ENCODE peak calls at places on chromosomes 4 and X, in seven cellular contexts. Y, N, K, S, I, C and O are unnamed samples.

GRCh38 chr4:130361616-130362015 is 1265.7 kb downstream of the C4orf33 start:
- DNase-seq in S (no peak), N (no peak), K (no peak), Y (no peak), C (no peak), I (no peak), O (no peak)

GRCh38 chrX:78595901-78596502 is 63.1 kb downstream of the RTL3 start:
- DNase-seq in N (peak; percentile 42), I (peak; percentile 16), S (peak; percentile 64), Y (no peak), C (peak; percentile 8), K (no peak), O (peak; percentile 9)

GRCh38 chrX:139890991-139891700 is 41.7 kb downstream of the ATP11C start:
- DNase-seq in I (no peak), S (no peak), K (no peak), C (peak; percentile 83), N (no peak), Y (no peak), O (peak; percentile 69)

GRCh38 chr4:153432971-153433752 is 33.0 kb upstream of the TMEM131L start:
- DNase-seq in C (peak; percentile 91), S (peak; percentile 38), I (peak; percentile 95), N (peak; percentile 80), Y (peak; percentile 58), K (peak; percentile 77), O (peak; percentile 89)

GRCh38 chr4:6697096-6697495 is 3.4 kb downstream of the S100P start:
- DNase-seq in K (no peak), Y (no peak), N (no peak), I (no peak), S (no peak), C (no peak), O (no peak)

GRCh38 chr4:39913466-39913865 is 64.2 kb downstream of the PDS5A start:
- DNase-seq in N (no peak), Y (no peak), S (no peak), C (no peak), K (no peak), I (no peak), O (no peak)

GRCh38 chr4:15654556-15655222 is 468 bp downstream of the FBXL5 start:
- DNase-seq in N (peak; percentile 64), Y (peak; percentile 74), K (no peak), C (peak; percentile 30), I (peak; percentile 15), S (peak; percentile 86), O (peak; percentile 61)

GRCh38 chr4:13162886-13163285 is 321.3 kb downstream of the RAB28 start:
- DNase-seq in N (peak; percentile 21), K (no peak), Y (no peak), C (peak; percentile 38), S (no peak), I (no peak), O (no peak)

GRCh38 chrX:100373673-100374072 is 36.4 kb downstream of the PCDH19 start:
- DNase-seq in S (no peak), N (no peak), I (no peak), C (no peak), K (no peak), Y (no peak), O (no peak)

GRCh38 chr4:101304916-101305315 is 42.4 kb downstream of the PPP3CA start:
- DNase-seq in K (no peak), Y (no peak), C (peak; percentile 9), N (peak; percentile 34), I (no peak), S (peak; percentile 31), O (peak; percentile 20)

GRCh38 chr4:89640620-89641366 is 196.2 kb downstream of the SNCA start:
- DNase-seq in N (peak; percentile 96), K (peak; percentile 68), Y (peak; percentile 87), C (peak; percentile 10), S (peak; percentile 96), I (peak; percentile 39), O (peak; percentile 82)

GRCh38 chrX:63275127-63275526 is 76.0 kb downstream of the SPIN4 start:
- DNase-seq in K (peak; percentile 8), I (peak; percentile 38), C (peak; percentile 58), S (peak; percentile 22), N (peak; percentile 47), Y (peak; percentile 13), O (peak; percentile 52)

GRCh38 chr4:33850503-33850902 is 2393.8 kb downstream of the ARAP2 start:
- DNase-seq in S (no peak), I (no peak), N (no peak), Y (no peak), C (no peak), K (no peak), O (no peak)

GRCh38 chr4:39526810-39527295 is 386 bp downstream of the UGDH start:
- DNase-seq in C (peak; percentile 3), I (peak; percentile 9), K (no peak), Y (no peak), N (peak; percentile 77), S (peak; percentile 29), O (no peak)

GRCh38 chr4:48243897-48244296 is 25.7 kb downstream of the TEC start:
- DNase-seq in N (no peak), Y (no peak), K (no peak), C (no peak), S (no peak), I (no peak), O (no peak)

GRCh38 chr4:63717384-63717783 is 691.9 kb downstream of the TECRL start:
- DNase-seq in K (no peak), S (peak; percentile 41), N (peak; percentile 46), Y (peak; percentile 40), C (peak; percentile 82), I (peak; percentile 35), O (peak; percentile 1)

GRCh38 chr4:168440442-168441264 is 39.6 kb downstream of the DDX60L start:
- DNase-seq in K (peak; percentile 80), C (peak; percentile 71), N (no peak), Y (peak; percentile 51), I (no peak), S (no peak), O (peak; percentile 61)

GRCh38 chrX:71616672-71617529 is 1.4 kb downstream of the CXCR3 start:
- DNase-seq in K (no peak), C (no peak), N (peak; percentile 8), I (no peak), S (no peak), Y (no peak), O (no peak)

GRCh38 chr4:15451866-15452765 is 17.6 kb upstream of the CC2D2A start:
- DNase-seq in S (peak; percentile 23), I (no peak), C (peak; percentile 69), K (no peak), Y (peak; percentile 28), N (no peak), O (peak; percentile 94)

GRCh38 chrX:132505116-132505515 is 16.3 kb upstream of the MBNL3 start:
- DNase-seq in S (no peak), Y (peak; percentile 11), K (no peak), C (no peak), N (no peak), I (no peak), O (peak; percentile 36)

GRCh38 chrX:134459683-134460004 is 321 bp upstream of the HPRT1 start:
- DNase-seq in K (no peak), N (no peak), S (no peak), Y (no peak), I (no peak), C (no peak), O (no peak)

DNA sequence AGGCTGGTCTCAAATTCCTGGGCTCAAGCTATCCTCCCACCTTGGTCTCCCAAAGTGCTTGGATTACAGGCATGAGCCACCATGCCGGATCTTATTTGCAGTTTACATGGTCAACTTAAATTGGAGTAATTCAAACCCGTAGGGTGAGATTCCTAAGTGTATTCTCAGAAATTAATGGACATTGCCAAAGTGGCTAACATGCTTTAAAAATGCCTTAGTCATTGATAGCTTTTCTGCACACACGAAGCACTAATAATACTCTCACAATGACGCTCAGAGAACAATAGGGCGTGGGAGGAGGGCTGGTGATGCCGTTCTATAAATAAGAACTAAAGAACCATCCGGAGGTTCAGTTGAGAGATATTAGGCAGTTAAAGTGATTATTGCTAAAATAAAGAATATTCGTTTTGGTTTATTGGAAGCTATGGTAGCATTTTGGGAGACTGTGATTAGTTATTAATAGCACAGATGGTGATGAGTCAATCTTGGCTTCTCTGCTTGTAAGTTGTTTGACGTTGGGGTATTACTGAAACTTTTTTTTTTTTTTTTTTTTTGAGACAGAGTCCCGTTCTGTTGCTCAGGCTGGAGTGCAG is 79.1 kb downstream of the TRAPPC11 start:
- DNase-seq in Y (no peak), I (no peak), S (no peak), N (no peak), C (peak; percentile 94), K (no peak), O (peak; percentile 90)
- H3K4me2 ChIP-seq in Y (no peak overlapping the region), I (no peak overlapping the region), S (no peak overlapping the region), N (no peak overlapping the region), C (peak overlapping the region; percentile 59), K (peak overlapping the region; percentile 32), O (peak overlapping the region; percentile 57)

GRCh38 chr4:151409470-151410313 is 716 bp downstream of the FHIP1A start:
- DNase-seq in C (peak; percentile 52), S (peak; percentile 68), N (peak; percentile 74), I (no peak), K (peak; percentile 3), Y (peak; percentile 59), O (no peak)
- TF ChIP-seq EZH2 in C (no peak), S (no peak), N (no peak), I (no peak), K (no peak), Y (no peak), O (no peak)

DNA sequence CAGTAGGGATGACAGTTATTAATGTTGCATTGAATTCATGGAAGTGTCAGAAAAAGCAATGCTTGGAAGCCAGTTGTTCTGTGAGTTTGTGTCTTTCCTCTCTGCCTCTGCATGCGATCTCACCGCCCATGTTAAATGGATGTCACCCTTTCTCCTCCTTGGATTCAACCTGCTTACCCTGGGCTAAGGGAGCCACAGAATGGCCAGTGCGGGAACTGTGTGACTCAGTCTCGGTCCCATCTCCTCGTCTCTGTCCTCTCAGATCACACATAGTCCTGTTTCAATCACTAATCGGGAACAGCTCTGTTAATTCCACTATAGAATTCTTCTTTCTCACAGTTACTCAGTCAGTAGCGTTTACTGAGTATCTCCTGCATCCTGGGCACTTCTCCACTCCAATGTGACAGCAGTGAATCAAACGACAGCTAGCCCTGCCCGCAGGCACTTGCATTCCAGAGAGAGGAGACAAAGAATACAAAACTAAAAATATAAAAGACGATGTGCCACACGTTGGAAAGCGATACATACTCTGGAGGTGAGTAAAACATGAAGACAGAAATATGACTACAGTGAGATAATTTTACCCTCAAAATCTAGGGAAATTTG is 53.6 kb upstream of the TLR3 start:
- DNase-seq in K (no peak), N (no peak), S (peak; percentile 38), C (peak; percentile 7), Y (no peak), I (no peak), O (no peak)
- TF ChIP-seq EZH2phosphoT487 in K (no peak), N (no peak), S (no peak), C (no peak), Y (no peak), I (no peak), O (no peak)

DNA sequence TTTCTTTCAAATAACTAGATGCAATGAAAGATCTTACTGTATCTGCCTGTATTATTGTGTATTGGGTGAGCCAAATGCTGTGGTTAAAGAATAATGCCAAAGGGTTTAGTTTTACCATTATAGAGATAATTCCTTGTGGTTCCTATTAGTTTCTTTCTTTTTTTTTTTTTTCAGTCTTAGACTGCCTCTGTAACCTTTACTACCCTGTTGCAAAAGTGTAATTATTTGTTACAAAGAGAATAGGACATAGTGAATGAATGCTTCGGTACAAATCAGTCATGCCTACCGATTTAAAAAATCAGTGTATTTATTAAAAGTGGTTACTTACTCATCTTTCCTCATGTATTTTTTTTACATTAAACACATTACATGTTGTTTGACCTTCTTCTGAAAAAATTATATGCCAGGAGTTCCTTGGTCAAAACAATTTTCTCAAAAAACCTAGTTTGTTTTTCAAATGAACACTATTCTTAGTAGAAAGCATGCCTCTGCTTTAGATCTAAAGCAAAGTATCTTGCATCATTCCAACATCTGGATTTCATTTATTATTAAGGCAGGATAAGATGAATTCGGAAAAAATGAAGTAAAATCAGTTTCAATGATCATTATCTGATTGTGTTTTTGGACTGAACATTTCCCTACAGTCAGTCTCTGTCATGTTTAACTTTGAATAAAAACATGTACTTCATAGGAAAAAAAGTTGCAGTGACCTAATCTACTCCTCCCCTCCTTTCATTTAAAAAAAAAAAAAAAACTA is 21.2 kb upstream of the SYNPO2 start:
- DNase-seq in I (no peak), C (no peak), S (no peak), K (no peak), Y (no peak), N (no peak), O (peak; percentile 69)
- H3K4me2 ChIP-seq in I (no peak overlapping the region), C (no peak overlapping the region), S (no peak overlapping the region), K (no peak overlapping the region), Y (no peak overlapping the region), N (no peak overlapping the region), O (peak overlapping the region; percentile 54)